ENCODE peak calls at places on chromosomes 5 and 9, in eight cellular contexts. Z, J, Y, X, M, S, Q and L are unnamed samples.

GRCh38 chr9:98488578-98489312 is 220.0 kb downstream of the GABBR2 start:
- DNase-seq in Z (no peak), Y (no peak), J (no peak), S (peak), X (no peak), M (no peak), Q (no peak), L (no peak)

GRCh38 chr9:20788526-20789421 is 104.7 kb downstream of the FOCAD start:
- DNase-seq in Z (no peak), J (no peak), X (no peak), Y (no peak), Q (no peak), S (peak), M (peak), L (no peak)

GRCh38 chr5:83927140-83927733 is 206.6 kb upstream of the HAPLN1 start:
- DNase-seq in X (no peak), Z (peak), Y (peak), J (no peak), S (peak), M (peak), Q (peak), L (peak)

GRCh38 chr5:75965292-75965691 is 117.9 kb upstream of the SV2C start:
- DNase-seq in J (no peak), M (no peak), X (no peak), Z (no peak), Y (peak), Q (no peak), S (no peak), L (no peak)

GRCh38 chr9:36214571-36214970 is 23.9 kb downstream of the CLTA start:
- DNase-seq in Y (no peak), Q (no peak), Z (no peak), X (no peak), M (no peak), J (no peak), S (no peak), L (no peak)

GRCh38 chr5:157857821-157858526 is 971 bp downstream of the CLINT1 start:
- DNase-seq in Q (no peak), Z (no peak), J (no peak), M (no peak), Y (no peak), X (no peak), S (peak), L (no peak)

GRCh38 chr5:124706729-124707361 is 39.6 kb downstream of the ZNF608 start:
- DNase-seq in S (peak), Y (no peak), Z (no peak), X (no peak), Q (no peak), M (peak), J (no peak), L (peak)

GRCh38 chr9:133237271-133237731 is 28.3 kb upstream of the OBP2B start:
- DNase-seq in S (peak), Q (no peak), M (no peak), X (no peak), Z (no peak), Y (no peak), J (no peak), L (no peak)

GRCh38 chr9:95204710-95205109 is 112.8 kb downstream of the FANCC start:
- DNase-seq in Y (no peak), Q (no peak), M (no peak), S (no peak), J (no peak), Z (no peak), X (no peak), L (no peak)

GRCh38 chr9:135592331-135592590 is 30.7 kb downstream of the PAEP start:
- DNase-seq in Z (no peak), X (no peak), Q (no peak), S (no peak), Y (no peak), J (no peak), M (no peak), L (no peak)

GRCh38 chr9:109950710-109951443 is 170.9 kb downstream of the PALM2AKAP2 start:
- DNase-seq in X (no peak), Z (no peak), Y (peak), Q (peak), M (no peak), J (no peak), S (no peak), L (no peak)

GRCh38 chr9:113669523-113670115 is 206.1 kb downstream of the RGS3 start:
- DNase-seq in Y (no peak), S (no peak), X (no peak), M (no peak), Z (no peak), J (no peak), Q (no peak), L (no peak)

GRCh38 chr5:178279723-178280438 is 47.3 kb upstream of the PHYKPL start:
- DNase-seq in X (peak), S (peak), Z (peak), M (peak), J (peak), Q (peak), Y (peak), L (peak)

GRCh38 chr5:150022163-150022540 is 21.6 kb downstream of the HMGXB3 start:
- DNase-seq in S (no peak), J (no peak), Y (no peak), X (no peak), Q (no peak), Z (no peak), M (no peak), L (no peak)

GRCh38 chr9:90198956-90199355 is 443.7 kb downstream of the DIRAS2 start:
- DNase-seq in J (no peak), M (no peak), Z (no peak), Y (no peak), Q (no peak), S (no peak), X (no peak), L (no peak)

GRCh38 chr5:158079097-158079496 is 220.2 kb upstream of the CLINT1 start:
- DNase-seq in X (no peak), Y (no peak), Q (no peak), S (no peak), M (no peak), J (no peak), Z (no peak), L (no peak)

GRCh38 chr5:43702815-43703214 is 99.8 kb downstream of the NNT start:
- DNase-seq in M (peak), Y (no peak), Q (no peak), Z (no peak), S (peak), X (no peak), J (no peak), L (no peak)

GRCh38 chr9:91338681-91339080 is 23.0 kb downstream of the AUH start:
- DNase-seq in M (no peak), Y (no peak), Z (no peak), Q (no peak), X (no peak), S (no peak), J (no peak), L (no peak)